ENCODE peak calls at places on chromosomes 1 and 21, in five cellular contexts. One of them, this sample, is unnamed.

GRCh38 chr1:16977377-16977776 is 3.0 kb downstream of the MFAP2 start:
- DNase-seq in HCT116: no peak
- DNase-seq in HepG2: no peak
- DNase-seq in GM12878: no peak
- DNase-seq in K562: no peak
- DNase-seq in this sample: no peak

GRCh38 chr1:210132582-210132981 is 100.0 kb upstream of the SERTAD4 start:
- DNase-seq in K562: peak
- DNase-seq in HCT116: no peak
- DNase-seq in HepG2: no peak
- DNase-seq in GM12878: no peak
- DNase-seq in this sample: peak

GRCh38 chr1:22102746-22103145 is 40.2 kb downstream of the WNT4 start:
- DNase-seq in HepG2: no peak
- DNase-seq in HCT116: no peak
- DNase-seq in K562: no peak
- DNase-seq in GM12878: no peak
- DNase-seq in this sample: no peak

GRCh38 chr21:25878334-25878733 is 143.6 kb downstream of the GABPA start:
- DNase-seq in GM12878: no peak
- DNase-seq in HCT116: no peak
- DNase-seq in HepG2: no peak
- DNase-seq in K562: no peak
- DNase-seq in this sample: no peak

GRCh38 chr1:1629430-1630190 is 2.4 kb upstream of the MMP23B start:
- DNase-seq in HepG2: no peak
- DNase-seq in GM12878: no peak
- DNase-seq in HCT116: no peak
- DNase-seq in K562: peak
- DNase-seq in this sample: no peak

GRCh38 chr1:172359531-172359991 is 60.9 kb upstream of the C1orf105 start:
- DNase-seq in HCT116: no peak
- DNase-seq in HepG2: peak
- DNase-seq in K562: no peak
- DNase-seq in GM12878: no peak
- DNase-seq in this sample: peak

GRCh38 chr1:18636762-18637552 is 6.3 kb downstream of the PAX7 start:
- DNase-seq in K562: no peak
- DNase-seq in HepG2: no peak
- DNase-seq in GM12878: no peak
- DNase-seq in HCT116: no peak
- DNase-seq in this sample: no peak

GRCh38 chr1:26357121-26357602 is 3.2 kb upstream of the CRYBG2 start:
- DNase-seq in K562: no peak
- DNase-seq in HCT116: no peak
- DNase-seq in HepG2: no peak
- DNase-seq in GM12878: no peak
- DNase-seq in this sample: no peak

GRCh38 chr1:97797403-97798183 is 123.2 kb downstream of the DPYD start:
- DNase-seq in HCT116: no peak
- DNase-seq in K562: no peak
- DNase-seq in GM12878: no peak
- DNase-seq in HepG2: no peak
- DNase-seq in this sample: no peak

GRCh38 chr1:229040630-229041358 is 230.1 kb upstream of the RAB4A start:
- DNase-seq in HCT116: no peak
- DNase-seq in GM12878: no peak
- DNase-seq in K562: no peak
- DNase-seq in HepG2: no peak
- DNase-seq in this sample: no peak
- TF ChIP-seq MAX in HCT116: no peak
- TF ChIP-seq MAX in GM12878: no peak
- TF ChIP-seq MAX in K562: no peak
- TF ChIP-seq MAX in HepG2: no peak
- TF ChIP-seq MAX in this sample: no peak

DNA sequence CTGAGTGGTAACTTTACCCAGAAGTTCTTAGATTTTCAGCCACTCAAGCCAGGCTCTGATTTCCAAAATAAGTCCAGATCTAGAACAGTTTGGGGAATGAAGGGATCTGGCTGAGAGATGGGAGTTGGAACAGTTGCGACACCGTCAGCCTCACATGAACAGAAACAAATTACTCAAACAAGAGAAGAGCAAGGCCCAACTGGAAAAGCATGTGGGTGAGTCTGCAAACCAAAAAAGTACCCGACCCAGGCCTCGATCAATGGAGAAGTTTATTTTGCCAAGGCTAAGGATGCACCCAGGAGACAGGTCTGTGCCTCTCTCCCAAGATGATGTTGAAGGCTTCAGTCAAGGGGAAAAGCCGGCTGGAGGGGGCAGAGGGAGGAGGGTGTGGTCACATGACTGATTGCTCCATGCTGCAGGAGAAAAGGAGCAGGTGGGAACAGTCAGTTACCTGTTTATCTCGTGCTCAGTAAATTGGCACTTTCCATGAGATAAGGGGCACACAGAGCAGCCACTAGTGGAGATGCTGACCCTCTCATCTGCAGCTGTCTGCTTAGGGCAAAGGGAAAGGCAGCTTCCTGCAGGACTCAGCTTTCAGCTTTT is 42.3 kb downstream of the KRTAP10-1 start:
- DNase-seq in HCT116: no peak
- DNase-seq in K562: no peak
- DNase-seq in HepG2: no peak
- DNase-seq in GM12878: no peak
- DNase-seq in this sample: no peak
- TF ChIP-seq REST in HCT116: no peak
- TF ChIP-seq REST in K562: no peak
- TF ChIP-seq REST in HepG2: no peak
- TF ChIP-seq REST in GM12878: no peak
- TF ChIP-seq REST in this sample: no peak

GRCh38 chr21:15735409-15735808 is 5.6 kb downstream of the USP25 start:
- DNase-seq in HepG2: no peak
- DNase-seq in K562: no peak
- DNase-seq in HCT116: no peak
- DNase-seq in GM12878: no peak
- DNase-seq in this sample: no peak
- TF ChIP-seq CEBPB in HepG2: no peak
- TF ChIP-seq CEBPB in K562: no peak
- TF ChIP-seq CEBPB in HCT116: no peak
- TF ChIP-seq CEBPB in GM12878: no peak
- TF ChIP-seq CEBPB in this sample: no peak

GRCh38 chr1:19946331-19946751 is 22.9 kb upstream of the PLA2G2E start:
- DNase-seq in GM12878: no peak
- DNase-seq in HepG2: peak
- DNase-seq in K562: no peak
- DNase-seq in HCT116: no peak
- DNase-seq in this sample: no peak

GRCh38 chr1:19954059-19954458 is 25.4 kb downstream of the PLA2G2A start:
- DNase-seq in HCT116: no peak
- DNase-seq in HepG2: no peak
- DNase-seq in K562: no peak
- DNase-seq in GM12878: no peak
- DNase-seq in this sample: no peak

GRCh38 chr1:19945914-19946313 is 22.5 kb upstream of the PLA2G2E start:
- DNase-seq in K562: no peak
- DNase-seq in HCT116: no peak
- DNase-seq in GM12878: no peak
- DNase-seq in HepG2: no peak
- DNase-seq in this sample: no peak

DNA sequence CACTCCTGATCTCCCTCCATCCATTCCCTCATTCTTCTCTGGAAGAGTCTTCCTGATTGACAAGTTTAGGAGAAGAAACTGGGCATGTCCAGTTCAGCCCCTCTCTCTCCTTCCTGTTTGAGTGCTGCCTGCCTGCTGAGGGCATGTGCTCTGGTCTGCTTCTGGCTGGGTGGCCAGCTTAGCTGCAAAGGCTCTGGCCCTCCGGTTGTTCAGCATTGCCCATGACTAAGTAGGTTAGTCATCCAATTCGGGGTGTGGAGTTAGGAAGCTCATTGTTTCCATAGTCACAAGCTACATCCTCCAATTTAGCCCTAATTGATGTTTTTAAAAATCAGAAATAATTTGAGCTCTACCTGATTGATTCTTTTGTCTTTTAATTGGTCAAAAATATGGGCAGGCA is 25.6 kb upstream of the PLA2G2E start:
- DNase-seq in HCT116: peak
- DNase-seq in K562: no peak
- DNase-seq in GM12878: no peak
- DNase-seq in HepG2: peak
- DNase-seq in this sample: peak
- TF ChIP-seq MAX in HCT116: peak
- TF ChIP-seq MAX in K562: no peak
- TF ChIP-seq MAX in GM12878: no peak
- TF ChIP-seq MAX in HepG2: no peak
- TF ChIP-seq MAX in this sample: no peak